ENCODE peak calls at places on chromosomes 4 and X, in ten cellular contexts. Y, W, S, X, D, N, K, V, M and I are unnamed samples.
A peak's percentile ranks its signal among the peaks of the same experiment; 100 is the strongest.

GRCh38 chr4:95293014-95293413 is 255.8 kb downstream of the UNC5C start:
- DNase-seq in V (no peak), M (no peak), Y (peak; percentile 63), X (no peak), N (peak; percentile 58), S (no peak), D (no peak), K (no peak), W (no peak), I (no peak)

GRCh38 chr4:40486534-40486933 is 143.1 kb downstream of the RBM47 start:
- DNase-seq in D (no peak), V (no peak), S (no peak), Y (no peak), W (no peak), K (peak; percentile 88), X (no peak), M (no peak), N (peak; percentile 81), I (no peak)

GRCh38 chr4:159086606-159087005 is 16.3 kb upstream of the RAPGEF2 start:
- DNase-seq in S (no peak), N (no peak), V (no peak), X (no peak), Y (no peak), M (no peak), D (no peak), K (no peak), W (no peak), I (no peak)

GRCh38 chr4:167102475-167102874 is 131.8 kb downstream of the SPOCK3 start:
- DNase-seq in S (no peak), M (no peak), K (no peak), X (no peak), W (no peak), Y (no peak), D (no peak), N (no peak), V (no peak), I (no peak)

GRCh38 chr4:76198411-76199237 is 15.0 kb downstream of the SCARB2 start:
- DNase-seq in K (peak; percentile 61), V (peak; percentile 67), X (no peak), W (no peak), N (peak; percentile 94), Y (peak; percentile 89), S (peak; percentile 47), D (peak; percentile 52), M (peak; percentile 41), I (peak; percentile 46)

GRCh38 chrX:155216940-155217450 is 735 bp downstream of the VBP1 start:
- DNase-seq in V (no peak), N (no peak), D (peak; percentile 16), Y (no peak), W (no peak), X (no peak), M (no peak), S (no peak), K (no peak), I (peak; percentile 26)

GRCh38 chrX:20032201-20032600 is 41.3 kb upstream of the BCLAF3 start:
- DNase-seq in M (no peak), K (no peak), Y (no peak), N (no peak), W (no peak), X (no peak), V (no peak), S (no peak), D (no peak), I (no peak)

GRCh38 chr4:85498068-85498733 is 23.3 kb downstream of the ARHGAP24 start:
- DNase-seq in N (peak; percentile 65), K (peak; percentile 88), V (peak; percentile 68), M (no peak), X (no peak), W (no peak), D (no peak), Y (peak; percentile 63), S (peak; percentile 50), I (peak; percentile 31)

GRCh38 chrX:152872522-152872921 is 25.3 kb upstream of the ZNF185 start:
- DNase-seq in V (no peak), N (no peak), M (no peak), X (no peak), S (no peak), Y (no peak), W (no peak), K (no peak), D (no peak), I (no peak)

GRCh38 chrX:49030283-49030682 is 12.9 kb downstream of the TFE3 start:
- DNase-seq in D (no peak), V (no peak), Y (no peak), W (no peak), S (no peak), M (no peak), N (no peak), X (no peak), K (no peak), I (no peak)

GRCh38 chr4:148850257-148850995 is 408.2 kb upstream of the NR3C2 start:
- DNase-seq in D (no peak), X (no peak), V (no peak), W (no peak), Y (no peak), S (no peak), N (peak; percentile 1), M (no peak), K (no peak), I (no peak)

GRCh38 chrX:118679290-118679689 is 48.1 kb upstream of the IL13RA1 start:
- DNase-seq in S (no peak), V (no peak), D (no peak), K (no peak), W (no peak), Y (no peak), N (no peak), X (no peak), M (no peak), I (no peak)

GRCh38 chr4:16667464-16667863 is 231.0 kb downstream of the LDB2 start:
- DNase-seq in Y (peak; percentile 80), N (peak; percentile 64), V (no peak), W (no peak), D (no peak), S (no peak), X (peak; percentile 75), K (peak; percentile 15), M (no peak), I (no peak)

DNA sequence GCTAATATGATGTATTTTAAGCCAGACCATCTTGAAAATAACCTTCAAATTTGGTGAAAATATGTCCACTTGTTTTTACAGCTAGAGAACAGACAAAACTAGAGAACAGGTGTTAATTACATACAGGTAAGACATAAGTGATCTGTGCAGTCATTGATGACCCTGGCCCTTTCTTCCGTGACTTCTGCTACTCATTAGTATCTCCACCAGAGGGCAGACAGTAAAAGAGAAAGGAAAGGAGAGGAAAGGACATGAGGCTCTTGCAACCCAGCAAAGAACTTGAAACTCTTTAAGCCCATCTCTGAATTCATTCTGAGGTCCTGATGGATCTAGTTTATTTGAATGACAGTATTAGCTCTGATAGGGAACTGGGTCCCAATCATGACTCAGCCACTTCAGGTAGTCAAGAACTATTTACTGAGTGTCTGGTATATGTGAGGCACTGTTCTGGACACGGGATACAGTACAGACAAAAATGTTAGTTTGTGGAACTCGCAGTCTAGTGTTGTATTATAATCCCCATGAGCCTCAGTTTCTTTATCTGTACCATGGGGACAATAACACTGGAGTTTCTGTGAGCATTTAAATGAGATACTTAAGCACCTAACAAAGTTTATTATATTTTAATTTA is 121.0 kb upstream of the TEX13D start:
- DNase-seq in N (peak; percentile 20), W (no peak), D (peak; percentile 44), V (no peak), K (peak; percentile 46), S (no peak), M (no peak), X (no peak), Y (no peak), I (peak; percentile 39)
- TF ChIP-seq CTCF in N (peak; percentile 55), W (peak; percentile 70), D (peak; percentile 50), V (peak; percentile 39), K (peak; percentile 51), S (peak; percentile 47), M (peak; percentile 77), X (peak; percentile 42), Y (peak; percentile 57), I (peak; percentile 71)

DNA sequence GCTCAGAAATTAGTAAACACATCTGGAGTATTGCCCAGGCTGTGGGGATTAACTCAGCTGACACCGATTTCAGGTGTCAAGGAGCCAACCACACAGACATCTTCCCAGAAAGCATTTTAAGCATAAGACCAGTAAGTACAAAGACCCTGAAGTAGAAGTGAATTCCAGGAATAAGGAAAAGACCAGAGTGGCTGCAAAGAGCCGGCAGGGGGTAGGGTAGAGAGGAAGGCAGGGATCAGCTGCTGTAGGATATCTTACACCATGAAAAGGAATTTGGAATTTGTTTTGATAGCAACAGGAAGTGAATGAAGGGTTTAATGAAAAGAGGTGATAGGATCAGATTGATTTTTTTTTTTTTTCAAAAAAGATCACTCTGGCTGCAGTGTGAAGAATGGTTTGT is 113.6 kb upstream of the PPARGC1A start:
- DNase-seq in Y (no peak), K (no peak), V (no peak), W (no peak), X (no peak), S (no peak), N (no peak), M (no peak), D (no peak), I (no peak)
- TF ChIP-seq CTCF in Y (no peak), K (no peak), V (no peak), W (no peak), X (no peak), S (no peak), N (no peak), M (no peak), D (no peak), I (no peak)

GRCh38 chrX:47571896-47572295 is 10.3 kb upstream of the TIMP1 start:
- DNase-seq in N (no peak), Y (no peak), S (no peak), X (no peak), K (no peak), M (no peak), D (no peak), V (no peak), W (no peak), I (no peak)

GRCh38 chrX:47566841-47567240 is 5.8 kb downstream of the ARAF start:
- DNase-seq in N (no peak), W (no peak), V (no peak), X (no peak), Y (no peak), M (no peak), S (peak; percentile 54), K (no peak), D (no peak), I (no peak)

GRCh38 chrX:47570794-47571193 is 9.8 kb downstream of the ARAF start:
- DNase-seq in N (no peak), V (no peak), W (no peak), D (no peak), K (no peak), M (no peak), Y (no peak), S (no peak), X (no peak), I (no peak)

GRCh38 chrX:47571215-47571614 is 10.2 kb downstream of the ARAF start:
- DNase-seq in S (no peak), W (no peak), M (no peak), K (no peak), X (no peak), V (no peak), Y (no peak), D (no peak), N (no peak), I (no peak)

GRCh38 chrX:47568656-47569295 is 7.8 kb downstream of the ARAF start:
- DNase-seq in W (no peak), K (no peak), M (peak; percentile 14), X (no peak), N (peak; percentile 28), S (peak; percentile 37), V (no peak), Y (no peak), D (peak; percentile 17), I (no peak)
- TF ChIP-seq CTCF in W (peak; percentile 30), K (peak; percentile 42), M (peak; percentile 35), X (no peak), N (peak; percentile 31), S (peak; percentile 10), V (peak; percentile 20), Y (peak; percentile 45), D (peak; percentile 34), I (peak; percentile 34)

GRCh38 chr4:71732706-71733105 is 51.2 kb downstream of the GC start:
- DNase-seq in Y (peak; percentile 52), D (peak; percentile 60), W (no peak), V (no peak), K (peak; percentile 52), X (peak; percentile 10), S (no peak), N (peak; percentile 57), M (no peak), I (peak; percentile 23)
- TF ChIP-seq CTCF in Y (peak; percentile 37), D (peak; percentile 40), W (peak; percentile 71), V (peak; percentile 11), K (peak; percentile 39), X (peak; percentile 22), S (peak; percentile 29), N (peak; percentile 36), M (peak; percentile 78), I (peak; percentile 51)